ENCODE peak calls at places on chromosomes 2 and 18, in six cellular contexts. One of them, this sample, is unnamed.

GRCh38 chr2:189127756-189128155 is 51.8 kb downstream of the COL5A2 start:
- DNase-seq in fibroblast of mammary gland: no peak
- DNase-seq in left ventricle myocardium inferior: no peak
- DNase-seq in AG04450: no peak
- DNase-seq in spleen: no peak
- DNase-seq in stimulated activated CD4-positive, alpha-beta T cell treated with anti-CD3 and anti-CD28 coated beads, Interleukin-1b, Interleukin-23, amount 100 ng/mL, for 24 hours: no peak
- DNase-seq in this sample: no peak

GRCh38 chr2:241050624-241051577 is 51.2 kb downstream of the MTERF4 start:
- DNase-seq in left ventricle myocardium inferior: no peak
- DNase-seq in fibroblast of mammary gland: no peak
- DNase-seq in AG04450: no peak
- DNase-seq in stimulated activated CD4-positive, alpha-beta T cell treated with anti-CD3 and anti-CD28 coated beads, Interleukin-1b, Interleukin-23, amount 100 ng/mL, for 24 hours: no peak
- DNase-seq in spleen: peak
- DNase-seq in this sample: no peak

GRCh38 chr2:96118698-96119388 is 2.5 kb upstream of the ADRA2B start:
- DNase-seq in AG04450: no peak
- DNase-seq in spleen: peak
- DNase-seq in fibroblast of mammary gland: no peak
- DNase-seq in stimulated activated CD4-positive, alpha-beta T cell treated with anti-CD3 and anti-CD28 coated beads, Interleukin-1b, Interleukin-23, amount 100 ng/mL, for 24 hours: no peak
- DNase-seq in left ventricle myocardium inferior: peak
- DNase-seq in this sample: no peak

GRCh38 chr18:56709463-56709862 is 58.3 kb downstream of the WDR7 start:
- DNase-seq in spleen: no peak
- DNase-seq in left ventricle myocardium inferior: no peak
- DNase-seq in fibroblast of mammary gland: peak
- DNase-seq in AG04450: peak
- DNase-seq in stimulated activated CD4-positive, alpha-beta T cell treated with anti-CD3 and anti-CD28 coated beads, Interleukin-1b, Interleukin-23, amount 100 ng/mL, for 24 hours: no peak
- DNase-seq in this sample: peak

GRCh38 chr2:235008584-235009044 is 56.8 kb downstream of the SH3BP4 start:
- DNase-seq in spleen: no peak
- DNase-seq in stimulated activated CD4-positive, alpha-beta T cell treated with anti-CD3 and anti-CD28 coated beads, Interleukin-1b, Interleukin-23, amount 100 ng/mL, for 24 hours: no peak
- DNase-seq in fibroblast of mammary gland: no peak
- DNase-seq in AG04450: no peak
- DNase-seq in left ventricle myocardium inferior: no peak
- DNase-seq in this sample: no peak

GRCh38 chr2:241218131-241219029 is 29.9 kb downstream of the ANO7 start:
- DNase-seq in fibroblast of mammary gland: peak
- DNase-seq in AG04450: no peak
- DNase-seq in stimulated activated CD4-positive, alpha-beta T cell treated with anti-CD3 and anti-CD28 coated beads, Interleukin-1b, Interleukin-23, amount 100 ng/mL, for 24 hours: no peak
- DNase-seq in left ventricle myocardium inferior: peak
- DNase-seq in spleen: peak
- DNase-seq in this sample: peak

GRCh38 chr2:22683911-22684310 is 701.1 kb upstream of the KLHL29 start:
- DNase-seq in AG04450: no peak
- DNase-seq in spleen: no peak
- DNase-seq in left ventricle myocardium inferior: no peak
- DNase-seq in stimulated activated CD4-positive, alpha-beta T cell treated with anti-CD3 and anti-CD28 coated beads, Interleukin-1b, Interleukin-23, amount 100 ng/mL, for 24 hours: no peak
- DNase-seq in fibroblast of mammary gland: no peak
- DNase-seq in this sample: no peak

GRCh38 chr18:44742741-44743311 is 62.1 kb downstream of the SETBP1 start:
- DNase-seq in AG04450: peak
- DNase-seq in stimulated activated CD4-positive, alpha-beta T cell treated with anti-CD3 and anti-CD28 coated beads, Interleukin-1b, Interleukin-23, amount 100 ng/mL, for 24 hours: no peak
- DNase-seq in left ventricle myocardium inferior: peak
- DNase-seq in fibroblast of mammary gland: peak
- DNase-seq in spleen: no peak
- DNase-seq in this sample: no peak

GRCh38 chr2:63805412-63805811 is 36.3 kb upstream of the UGP2 start:
- DNase-seq in AG04450: no peak
- DNase-seq in stimulated activated CD4-positive, alpha-beta T cell treated with anti-CD3 and anti-CD28 coated beads, Interleukin-1b, Interleukin-23, amount 100 ng/mL, for 24 hours: no peak
- DNase-seq in left ventricle myocardium inferior: no peak
- DNase-seq in spleen: no peak
- DNase-seq in fibroblast of mammary gland: no peak
- DNase-seq in this sample: no peak

GRCh38 chr18:56661414-56662101 is 10.4 kb downstream of the WDR7 start:
- DNase-seq in left ventricle myocardium inferior: no peak
- DNase-seq in AG04450: no peak
- DNase-seq in spleen: no peak
- DNase-seq in stimulated activated CD4-positive, alpha-beta T cell treated with anti-CD3 and anti-CD28 coated beads, Interleukin-1b, Interleukin-23, amount 100 ng/mL, for 24 hours: no peak
- DNase-seq in fibroblast of mammary gland: peak
- DNase-seq in this sample: no peak

GRCh38 chr2:127610561-127610960 is 35.4 kb upstream of the GPR17 start:
- DNase-seq in AG04450: no peak
- DNase-seq in left ventricle myocardium inferior: no peak
- DNase-seq in stimulated activated CD4-positive, alpha-beta T cell treated with anti-CD3 and anti-CD28 coated beads, Interleukin-1b, Interleukin-23, amount 100 ng/mL, for 24 hours: no peak
- DNase-seq in spleen: peak
- DNase-seq in fibroblast of mammary gland: no peak
- DNase-seq in this sample: no peak

GRCh38 chr2:239593455-239593854 is 192.6 kb upstream of the HDAC4 start:
- DNase-seq in left ventricle myocardium inferior: no peak
- DNase-seq in stimulated activated CD4-positive, alpha-beta T cell treated with anti-CD3 and anti-CD28 coated beads, Interleukin-1b, Interleukin-23, amount 100 ng/mL, for 24 hours: no peak
- DNase-seq in spleen: no peak
- DNase-seq in AG04450: no peak
- DNase-seq in fibroblast of mammary gland: no peak
- DNase-seq in this sample: no peak

GRCh38 chr2:188785515-188785914 is 188.7 kb upstream of the COL3A1 start:
- DNase-seq in AG04450: no peak
- DNase-seq in stimulated activated CD4-positive, alpha-beta T cell treated with anti-CD3 and anti-CD28 coated beads, Interleukin-1b, Interleukin-23, amount 100 ng/mL, for 24 hours: no peak
- DNase-seq in fibroblast of mammary gland: peak
- DNase-seq in left ventricle myocardium inferior: no peak
- DNase-seq in spleen: no peak
- DNase-seq in this sample: no peak

GRCh38 chr18:46755315-46756171 is 1.3 kb downstream of the ST8SIA5 start:
- DNase-seq in fibroblast of mammary gland: no peak
- DNase-seq in stimulated activated CD4-positive, alpha-beta T cell treated with anti-CD3 and anti-CD28 coated beads, Interleukin-1b, Interleukin-23, amount 100 ng/mL, for 24 hours: no peak
- DNase-seq in left ventricle myocardium inferior: no peak
- DNase-seq in spleen: no peak
- DNase-seq in AG04450: no peak
- DNase-seq in this sample: no peak

GRCh38 chr2:156956161-156956560 is 301.3 kb upstream of the GALNT5 start:
- DNase-seq in fibroblast of mammary gland: peak
- DNase-seq in left ventricle myocardium inferior: no peak
- DNase-seq in stimulated activated CD4-positive, alpha-beta T cell treated with anti-CD3 and anti-CD28 coated beads, Interleukin-1b, Interleukin-23, amount 100 ng/mL, for 24 hours: no peak
- DNase-seq in AG04450: no peak
- DNase-seq in spleen: no peak
- DNase-seq in this sample: no peak

GRCh38 chr18:24231773-24232735 is 93.2 kb downstream of the CABYR start:
- DNase-seq in stimulated activated CD4-positive, alpha-beta T cell treated with anti-CD3 and anti-CD28 coated beads, Interleukin-1b, Interleukin-23, amount 100 ng/mL, for 24 hours: no peak
- DNase-seq in left ventricle myocardium inferior: no peak
- DNase-seq in fibroblast of mammary gland: peak
- DNase-seq in spleen: no peak
- DNase-seq in AG04450: no peak
- DNase-seq in this sample: no peak

GRCh38 chr2:133836220-133836619 is 268.0 kb upstream of the NCKAP5 start:
- DNase-seq in left ventricle myocardium inferior: no peak
- DNase-seq in fibroblast of mammary gland: no peak
- DNase-seq in AG04450: no peak
- DNase-seq in stimulated activated CD4-positive, alpha-beta T cell treated with anti-CD3 and anti-CD28 coated beads, Interleukin-1b, Interleukin-23, amount 100 ng/mL, for 24 hours: no peak
- DNase-seq in spleen: no peak
- DNase-seq in this sample: no peak

GRCh38 chr2:45435316-45435715 is 175.8 kb downstream of the SRBD1 start:
- DNase-seq in stimulated activated CD4-positive, alpha-beta T cell treated with anti-CD3 and anti-CD28 coated beads, Interleukin-1b, Interleukin-23, amount 100 ng/mL, for 24 hours: no peak
- DNase-seq in left ventricle myocardium inferior: no peak
- DNase-seq in AG04450: peak
- DNase-seq in fibroblast of mammary gland: peak
- DNase-seq in spleen: no peak
- DNase-seq in this sample: no peak

GRCh38 chr2:133840761-133841160 is 272.5 kb upstream of the NCKAP5 start:
- DNase-seq in AG04450: no peak
- DNase-seq in stimulated activated CD4-positive, alpha-beta T cell treated with anti-CD3 and anti-CD28 coated beads, Interleukin-1b, Interleukin-23, amount 100 ng/mL, for 24 hours: no peak
- DNase-seq in left ventricle myocardium inferior: no peak
- DNase-seq in fibroblast of mammary gland: no peak
- DNase-seq in spleen: no peak
- DNase-seq in this sample: no peak

This sample was measured in HuH-7.